ENCODE peak calls at places on chromosomes 6 and 20, in four cellular contexts. C is tibial nerve, H is H7, K is ovary. G is an unnamed sample.
A peak's percentile ranks its signal among the peaks of the same experiment; 100 is the strongest.

GRCh38 chr6:71405416-71405815 is 116.8 kb downstream of the OGFRL1 start:
- DNase-seq in C (no peak), H (no peak), K (no peak), G (no peak)

GRCh38 chr6:163373240-163373639 is 41.3 kb upstream of the QKI start:
- DNase-seq in C (no peak), H (no peak), K (no peak), G (no peak)

GRCh38 chr6:139824864-139825263 is 450.4 kb upstream of the CITED2 start:
- DNase-seq in C (no peak), H (no peak), K (no peak), G (no peak)

GRCh38 chr6:157471895-157472686 is 91.1 kb downstream of the ZDHHC14 start:
- DNase-seq in C (no peak), H (no peak), K (no peak), G (no peak)

GRCh38 chr20:9068232-9068781 is 580 bp upstream of the PLCB4 start:
- DNase-seq in C (no peak), H (peak; percentile 90), K (peak; percentile 7), G (no peak)

GRCh38 chr6:87918461-87918941 is 129.1 kb upstream of the SPACA1 start:
- DNase-seq in C (no peak), H (no peak), K (no peak), G (no peak)

GRCh38 chr20:61502433-61502832 is 250.4 kb downstream of the CDH4 start:
- DNase-seq in C (no peak), H (no peak), K (no peak), G (no peak)

GRCh38 chr6:114085206-114085605 is 114.3 kb upstream of the HDAC2 start:
- DNase-seq in C (no peak), H (no peak), K (no peak), G (no peak)

GRCh38 chr20:46523696-46524328 is 10.5 kb upstream of the ZNF334 start:
- DNase-seq in C (no peak), H (no peak), K (no peak), G (no peak)

GRCh38 chr6:89475634-89476033 is 42.7 kb downstream of the ANKRD6 start:
- DNase-seq in C (no peak), H (no peak), K (no peak), G (no peak)

GRCh38 chr6:121006024-121006423 is 328.3 kb downstream of the TBC1D32 start:
- DNase-seq in C (no peak), H (no peak), K (no peak), G (no peak)

GRCh38 chr6:128882991-128883571 is at the start of gene LAMA2:
- DNase-seq in C (peak; percentile 76), H (peak; percentile 80), K (peak; percentile 92), G (no peak)

GRCh38 chr6:166679566-166679965 is 52.5 kb upstream of the RPS6KA2 start:
- DNase-seq in C (no peak), H (no peak), K (no peak), G (no peak)

GRCh38 chr20:44247676-44248419 is 740 bp downstream of the GDAP1L1 start:
- DNase-seq in C (no peak), H (peak; percentile 94), K (peak; percentile 42), G (no peak)

GRCh38 chr20:32282461-32282860 is 5.0 kb downstream of the KIF3B start:
- DNase-seq in C (no peak), H (no peak), K (no peak), G (no peak)

GRCh38 chr20:58524814-58525213 is 9.6 kb upstream of the APCDD1L start:
- DNase-seq in C (no peak), H (no peak), K (no peak), G (no peak)

GRCh38 chr6:165864218-165864617 is 201.2 kb upstream of the PDE10A start:
- DNase-seq in C (no peak), H (no peak), K (no peak), G (no peak)

GRCh38 chr6:98782772-98783171 is 51.6 kb upstream of the POU3F2 start:
- DNase-seq in C (no peak), H (no peak), K (no peak), G (no peak)

GRCh38 chr20:59829415-59830106 is 103.9 kb downstream of the SYCP2 start:
- DNase-seq in C (no peak), H (peak; percentile 33), K (no peak), G (no peak)

GRCh38 chr6:24522090-24522820 is 27.5 kb downstream of the ALDH5A1 start:
- DNase-seq in C (no peak), H (no peak), K (peak; percentile 11), G (no peak)

GRCh38 chr20:32621071-32621913 is 36.2 kb upstream of the NOL4L start:
- DNase-seq in C (no peak), H (peak; percentile 83), K (no peak), G (no peak)

GRCh38 chr6:154156135-154156948 is 117.3 kb downstream of the OPRM1 start:
- DNase-seq in C (peak; percentile 14), H (peak; percentile 12), K (no peak), G (peak; percentile 36)
- H3K4me3 ChIP-seq in C (no peak overlapping the region), H (no peak overlapping the region), K (no peak overlapping the region), G (peak overlapping the region; percentile 44)

GRCh38 chr6:31879901-31880300 is 1.1 kb upstream of the SLC44A4 start:
- DNase-seq in C (no peak), H (peak; percentile 48), K (no peak), G (no peak)
- H3K36me3 ChIP-seq in C (peaks cover 9% of the 10 kb centered on the region), H (peaks cover 36% of the 10 kb centered on the region), K (no peaks in the 10 kb centered on the region), G (peaks cover 52% of the 10 kb centered on the region)

DNA sequence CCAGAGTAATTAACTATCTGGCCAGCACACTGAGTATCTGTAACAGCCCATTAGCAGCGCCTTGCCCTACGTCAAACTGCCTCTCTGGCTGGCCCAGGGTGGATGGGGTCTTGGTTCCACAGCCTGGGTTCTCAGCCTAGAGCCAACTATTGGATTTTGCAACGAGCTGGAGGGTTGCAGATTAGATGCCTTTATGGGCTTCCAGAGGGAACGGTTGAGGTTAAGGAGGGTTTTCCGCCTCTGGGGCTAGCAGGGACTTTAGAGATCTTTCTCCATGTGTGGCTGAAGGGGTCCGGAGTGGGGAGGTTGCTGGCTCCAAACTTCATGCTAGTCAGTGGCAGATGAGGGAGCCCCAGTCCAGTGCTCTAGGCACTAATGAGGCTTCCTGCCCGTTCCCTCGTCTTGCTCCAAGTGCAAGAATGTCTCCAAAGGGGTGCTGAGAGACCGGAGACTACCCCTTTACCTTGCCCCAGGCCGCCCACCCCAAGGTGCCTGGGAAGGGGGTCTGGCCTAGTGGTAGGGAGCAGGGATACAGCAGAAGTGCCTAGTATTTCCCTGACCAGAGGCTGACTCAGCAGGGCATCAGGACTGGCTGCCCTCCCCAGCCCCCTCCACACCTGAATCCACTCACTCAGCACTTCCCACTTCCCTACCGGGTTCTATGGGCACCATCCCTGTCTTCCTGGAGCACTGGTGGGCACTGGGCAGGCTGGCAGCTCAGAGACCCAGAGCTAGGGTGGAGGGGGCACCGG is 53.7 kb upstream of the MLN start:
- DNase-seq in C (no peak), H (no peak), K (no peak), G (no peak)
- H3K4me3 ChIP-seq in C (no peak overlapping the region), H (no peak overlapping the region), K (no peak overlapping the region), G (no peak overlapping the region)

DNA sequence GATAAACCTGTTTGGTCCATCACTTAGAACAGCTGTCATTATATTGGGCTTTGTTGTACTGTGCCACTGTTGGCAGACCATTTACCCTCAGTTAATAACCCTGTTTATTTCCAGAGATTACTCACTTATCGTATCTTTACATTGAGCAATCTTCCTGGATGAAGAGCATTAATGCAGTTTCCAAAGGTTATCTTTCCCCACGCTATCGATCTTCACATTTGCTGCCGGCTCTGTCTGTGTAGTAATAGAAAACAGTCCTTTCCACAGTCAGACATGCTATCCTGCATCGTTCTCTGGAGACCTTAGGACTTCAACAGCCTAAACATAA is 27.4 kb downstream of the GHRH start:
- DNase-seq in C (no peak), H (no peak), K (no peak), G (no peak)
- H3K36me3 ChIP-seq in C (peaks cover 4% of the 10 kb centered on the region), H (peaks cover 59% of the 10 kb centered on the region), K (no peaks in the 10 kb centered on the region), G (peaks cover 94% of the 10 kb centered on the region)

GRCh38 chr6:135088818-135089809 is 34.5 kb upstream of the HBS1L start:
- DNase-seq in C (no peak), H (peak; percentile 24), K (no peak), G (no peak)
- H3K4me3 ChIP-seq in C (no peak overlapping the region), H (no peak overlapping the region), K (no peak overlapping the region), G (peak overlapping the region; percentile 36)

G was measured in effector memory CD4-positive, alpha-beta T cell.